ENCODE peak calls at places on chromosomes 4 and X, in six cellular contexts. E is stomach, M is foreskin fibroblast, G is mucosa of descending colon, B is WERI-Rb-1, K is AG04450. I is an unnamed sample.

GRCh38 chr4:77156912-77157858 is at the start of gene CCNG2:
- DNase-seq in E (peak), M (peak), G (peak), B (peak), K (peak), I (peak)

GRCh38 chr4:143286733-143287570 is 49.7 kb upstream of the GAB1 start:
- DNase-seq in E (no peak), M (peak), G (no peak), B (no peak), K (peak), I (peak)

GRCh38 chr4:186190456-186191265 is 706 bp upstream of the CYP4V2 start:
- DNase-seq in E (no peak), M (peak), G (peak), B (peak), K (no peak), I (peak)

GRCh38 chr4:185932491-185932890 is 120.5 kb upstream of the SORBS2 start:
- DNase-seq in E (no peak), M (no peak), G (no peak), B (no peak), K (no peak), I (peak)

GRCh38 chrX:92247076-92247475 is 467.9 kb downstream of the PCDH11X start:
- DNase-seq in E (no peak), M (no peak), G (no peak), B (no peak), K (peak), I (no peak)

GRCh38 chrX:24444645-24445044 is 20.4 kb upstream of the PDK3 start:
- DNase-seq in E (no peak), M (no peak), G (no peak), B (no peak), K (no peak), I (no peak)

GRCh38 chr4:174503079-174503724 is 19.1 kb downstream of the HPGD start:
- DNase-seq in E (no peak), M (peak), G (no peak), B (no peak), K (no peak), I (no peak)

GRCh38 chr4:4860381-4860802 is 927 bp downstream of the MSX1 start:
- DNase-seq in E (no peak), M (peak), G (no peak), B (no peak), K (no peak), I (no peak)

GRCh38 chr4:99722006-99722405 is 64.4 kb upstream of the C4orf54 start:
- DNase-seq in E (no peak), M (no peak), G (no peak), B (no peak), K (no peak), I (no peak)

GRCh38 chr4:71247706-71248105 is 91.1 kb upstream of the SLC4A4 start:
- DNase-seq in E (no peak), M (no peak), G (no peak), B (no peak), K (no peak), I (no peak)

GRCh38 chr4:70927502-70928139 is 25.5 kb downstream of the MOB1B start:
- DNase-seq in E (no peak), M (no peak), G (no peak), B (no peak), K (no peak), I (no peak)

GRCh38 chr4:75800972-75801371 is 76.6 kb downstream of the USO1 start:
- DNase-seq in E (no peak), M (peak), G (no peak), B (no peak), K (no peak), I (peak)

GRCh38 chr4:81215936-81216335 is 914 bp upstream of the PRKG2 start:
- DNase-seq in E (no peak), M (peak), G (no peak), B (no peak), K (no peak), I (peak)
- H3K4me3 ChIP-seq in E (no peak), M (no peak), G (no peak), B (peak), K (peak), I (peak)

GRCh38 chrX:79592259-79592658 is 225.1 kb upstream of the ITM2A start:
- DNase-seq in E (no peak), M (no peak), G (no peak), B (no peak), K (no peak), I (no peak)
- TF ChIP-seq CTCF in E (no peak), M (no peak), G (no peak), B (no peak), K (no peak), I (no peak)

GRCh38 chr4:6471303-6472007 is 959 bp downstream of the PPP2R2C start:
- DNase-seq in E (no peak), M (peak), G (no peak), B (peak), K (no peak), I (no peak)
- H3K4me3 ChIP-seq in E (peak), M (peak), G (no peak), B (peak), K (no peak), I (peak)

DNA sequence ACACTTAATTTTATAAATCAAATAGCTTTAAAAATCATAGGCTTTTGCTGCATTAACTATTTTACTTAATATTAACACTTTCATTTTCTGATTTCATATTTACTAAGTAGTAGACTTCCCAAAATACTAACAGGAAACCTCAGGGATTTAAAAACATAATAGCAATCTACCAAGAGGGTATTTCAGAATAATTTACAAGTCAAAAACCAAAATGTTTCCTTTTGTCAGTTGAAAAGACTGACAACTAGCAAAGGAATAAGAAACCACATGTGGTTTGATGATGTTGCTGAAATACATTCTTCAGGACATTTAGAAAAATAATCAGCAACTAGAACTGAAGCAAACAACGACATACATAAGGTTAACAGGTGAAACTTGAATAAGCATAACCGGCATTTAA is 40.1 kb downstream of the DHX15 start:
- DNase-seq in E (no peak), M (no peak), G (no peak), B (no peak), K (no peak), I (peak)
- TF ChIP-seq CTCF in E (no peak), M (no peak), G (no peak), B (no peak), K (no peak), I (no peak)

GRCh38 chrX:123186796-123187195 is 2.7 kb downstream of the GRIA3 start:
- DNase-seq in E (no peak), M (peak), G (no peak), B (no peak), K (no peak), I (no peak)

GRCh38 chrX:123184858-123185251 is 777 bp downstream of the GRIA3 start:
- DNase-seq in E (no peak), M (peak), G (peak), B (peak), K (no peak), I (no peak)

GRCh38 chrX:123181515-123181914 is 2.6 kb upstream of the GRIA3 start:
- DNase-seq in E (no peak), M (no peak), G (no peak), B (no peak), K (no peak), I (no peak)

GRCh38 chrX:123185714-123186113 is 1.6 kb downstream of the GRIA3 start:
- DNase-seq in E (no peak), M (peak), G (no peak), B (no peak), K (no peak), I (no peak)

GRCh38 chrX:123184199-123184857 is at the start of gene GRIA3:
- DNase-seq in E (no peak), M (peak), G (no peak), B (peak), K (no peak), I (no peak)
- H3K4me3 ChIP-seq in E (peak), M (peak), G (no peak), B (peak), K (no peak), I (peak)

GRCh38 chrX:32408389-32408788 is 803.0 kb downstream of the DMD start:
- DNase-seq in E (no peak), M (no peak), G (no peak), B (peak), K (no peak), I (peak)
- TF ChIP-seq CTCF in E (no peak), M (no peak), G (no peak), B (peak), K (peak), I (peak)

GRCh38 chrX:131745942-131746489 is 202.1 kb downstream of the OR13H1 start:
- DNase-seq in E (no peak), M (no peak), G (no peak), B (no peak), K (no peak), I (no peak)
- H3K4me3 ChIP-seq in E (peak), M (no peak), G (no peak), B (peak), K (no peak), I (no peak)

GRCh38 chrX:30713061-30713525 is 59.9 kb downstream of the GK start:
- DNase-seq in E (peak), M (peak), G (no peak), B (peak), K (peak), I (peak)
- TF ChIP-seq CTCF in E (peak), M (peak), G (peak), B (peak), K (peak), I (peak)

GRCh38 chr4:98700630-98701029 is 42.2 kb upstream of the TSPAN5 start:
- DNase-seq in E (no peak), M (no peak), G (no peak), B (no peak), K (no peak), I (no peak)

GRCh38 chr4:98706935-98707334 is 48.5 kb upstream of the TSPAN5 start:
- DNase-seq in E (no peak), M (no peak), G (no peak), B (no peak), K (no peak), I (no peak)

GRCh38 chr4:98710831-98711230 is 52.4 kb upstream of the TSPAN5 start:
- DNase-seq in E (no peak), M (peak), G (no peak), B (no peak), K (no peak), I (peak)

GRCh38 chr4:98711526-98711925 is 53.1 kb upstream of the TSPAN5 start:
- DNase-seq in E (no peak), M (no peak), G (no peak), B (no peak), K (no peak), I (peak)

GRCh38 chr4:98706200-98706813 is 47.9 kb upstream of the TSPAN5 start:
- DNase-seq in E (no peak), M (no peak), G (no peak), B (no peak), K (no peak), I (no peak)
- H3K4me3 ChIP-seq in E (no peak), M (no peak), G (no peak), B (no peak), K (no peak), I (no peak)